ENCODE peak calls at places on chromosomes 1 and 21, in five cellular contexts. B is breast epithelium, M is IMR-90, H is mammary epithelial cell, K is body of pancreas. S is an unnamed sample.

GRCh38 chr1:240164742-240165141 is 73.1 kb downstream of the FMN2 start:
- DNase-seq in K (no peak), B (no peak), M (no peak), H (no peak), S (no peak)

GRCh38 chr1:43779805-43780403 is 72.6 kb downstream of the ST3GAL3 start:
- DNase-seq in M (no peak), H (no peak), K (no peak), B (no peak), S (no peak)

GRCh38 chr1:68174173-68175113 is 57.9 kb downstream of the WLS start:
- DNase-seq in B (no peak), M (peak), K (peak), H (peak), S (peak)

GRCh38 chr1:65332821-65333220 is 23.5 kb downstream of the DNAJC6 start:
- DNase-seq in M (no peak), H (no peak), K (no peak), B (no peak), S (no peak)

GRCh38 chr1:3625151-3625907 is 514 bp downstream of the TPRG1L start:
- DNase-seq in M (peak), B (no peak), K (peak), H (peak), S (peak)

GRCh38 chr1:169601096-169601881 is 15.0 kb upstream of the F5 start:
- DNase-seq in H (peak), B (no peak), K (no peak), M (peak), S (peak)

GRCh38 chr1:152047607-152047953 is 10.8 kb upstream of the S100A11 start:
- DNase-seq in H (peak), K (peak), B (peak), M (peak), S (peak)

GRCh38 chr21:26447932-26448331 is 125.2 kb downstream of the CYYR1 start:
- DNase-seq in K (no peak), B (no peak), H (no peak), M (no peak), S (peak)

GRCh38 chr1:93591833-93592635 is 89.6 kb downstream of the BCAR3 start:
- DNase-seq in M (no peak), B (no peak), K (peak), H (no peak), S (no peak)

GRCh38 chr1:77977989-77978292 is 931 bp downstream of the FUBP1 start:
- DNase-seq in H (no peak), M (no peak), B (no peak), K (no peak), S (no peak)

GRCh38 chr1:66217021-66217420 is 316.9 kb upstream of the SGIP1 start:
- DNase-seq in K (no peak), M (peak), H (peak), B (no peak), S (peak)

GRCh38 chr1:41742219-41742618 is 176.5 kb downstream of the HIVEP3 start:
- DNase-seq in B (no peak), H (no peak), M (peak), K (no peak), S (peak)

GRCh38 chr1:10508511-10508951 is 33.8 kb downstream of the PEX14 start:
- DNase-seq in B (no peak), K (no peak), M (peak), H (no peak), S (no peak)

GRCh38 chr1:2368053-2368744 is 23.2 kb downstream of the MORN1 start:
- DNase-seq in H (no peak), M (no peak), K (no peak), B (no peak), S (no peak)

GRCh38 chr1:66355756-66356155 is 178.2 kb upstream of the SGIP1 start:
- DNase-seq in B (no peak), M (no peak), K (no peak), H (no peak), S (no peak)

GRCh38 chr1:86375688-86376087 is 20.4 kb downstream of the ODF2L start:
- DNase-seq in H (no peak), M (no peak), B (no peak), K (no peak), S (no peak)

GRCh38 chr1:3409737-3410434 is 44.6 kb upstream of the ARHGEF16 start:
- DNase-seq in M (peak), B (peak), H (peak), K (peak), S (no peak)

GRCh38 chr1:43932786-43933385 is 715 bp upstream of the ARTN start:
- DNase-seq in K (no peak), H (peak), M (peak), B (no peak), S (peak)

DNA sequence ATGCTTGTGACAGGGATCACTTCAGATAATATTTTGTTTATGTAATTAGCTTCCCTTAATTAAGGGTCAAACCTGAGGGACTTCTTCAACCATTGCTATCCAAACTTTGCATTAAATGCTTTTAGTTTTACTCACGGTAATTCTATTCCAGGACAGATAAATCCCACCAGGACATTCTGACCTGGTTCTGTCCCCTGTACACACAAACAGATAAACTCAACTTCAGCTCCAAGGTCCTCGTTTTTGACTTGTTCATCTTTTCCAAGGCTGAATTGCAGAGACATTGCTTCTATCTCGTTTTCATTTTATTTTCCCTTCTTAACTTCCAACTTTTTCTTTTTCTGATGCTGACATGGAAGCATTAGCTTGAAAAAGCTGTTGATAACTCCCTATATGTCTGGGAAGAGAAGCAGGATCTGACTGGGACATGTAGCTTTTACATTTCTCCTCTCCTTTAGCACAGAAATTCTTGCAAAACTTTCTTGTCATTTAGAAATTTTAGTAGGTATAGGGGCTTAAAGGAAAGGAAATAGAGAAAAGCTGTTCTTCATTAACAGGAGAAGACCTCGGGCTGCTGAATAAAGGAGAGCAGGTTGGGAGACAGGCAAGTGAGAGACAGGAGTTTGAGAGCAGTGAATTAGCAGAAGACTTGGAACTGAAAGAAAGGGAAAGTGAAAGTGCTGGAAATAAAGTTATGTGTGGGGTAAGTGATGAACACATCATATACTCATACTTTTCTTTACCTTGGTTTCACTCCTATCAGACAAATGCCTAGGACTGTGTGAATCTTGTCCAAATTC is 231.7 kb upstream of the B3GALT2 start:
- DNase-seq in H (peak), K (no peak), B (no peak), M (peak), S (peak)
- H3K4me3 ChIP-seq in H (no peak), K (no peak), B (peak), M (peak), S (no peak)

DNA sequence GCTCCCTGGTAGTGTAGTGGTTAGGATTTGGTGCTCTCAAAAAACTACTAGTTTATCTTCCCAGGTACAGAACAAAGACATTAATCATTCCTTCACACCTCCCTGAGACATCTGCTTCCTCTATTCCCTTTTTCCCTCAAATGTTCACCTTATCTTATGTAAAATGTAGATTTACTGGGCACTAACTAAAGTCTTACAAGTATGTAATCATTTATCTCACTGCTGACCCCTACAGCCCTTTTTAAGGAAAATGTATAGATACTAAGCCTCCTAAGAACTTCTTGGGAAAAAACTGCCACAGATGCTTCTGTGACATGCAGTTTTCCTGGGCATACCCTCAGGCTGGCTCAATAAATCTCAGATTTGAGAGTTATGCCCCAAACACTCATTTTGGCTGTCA is 50.8 kb upstream of the NEK7 start:
- DNase-seq in K (no peak), H (no peak), B (no peak), M (no peak), S (no peak)
- TF ChIP-seq CTCF in K (no peak), H (no peak), B (no peak), M (no peak), S (no peak)

DNA sequence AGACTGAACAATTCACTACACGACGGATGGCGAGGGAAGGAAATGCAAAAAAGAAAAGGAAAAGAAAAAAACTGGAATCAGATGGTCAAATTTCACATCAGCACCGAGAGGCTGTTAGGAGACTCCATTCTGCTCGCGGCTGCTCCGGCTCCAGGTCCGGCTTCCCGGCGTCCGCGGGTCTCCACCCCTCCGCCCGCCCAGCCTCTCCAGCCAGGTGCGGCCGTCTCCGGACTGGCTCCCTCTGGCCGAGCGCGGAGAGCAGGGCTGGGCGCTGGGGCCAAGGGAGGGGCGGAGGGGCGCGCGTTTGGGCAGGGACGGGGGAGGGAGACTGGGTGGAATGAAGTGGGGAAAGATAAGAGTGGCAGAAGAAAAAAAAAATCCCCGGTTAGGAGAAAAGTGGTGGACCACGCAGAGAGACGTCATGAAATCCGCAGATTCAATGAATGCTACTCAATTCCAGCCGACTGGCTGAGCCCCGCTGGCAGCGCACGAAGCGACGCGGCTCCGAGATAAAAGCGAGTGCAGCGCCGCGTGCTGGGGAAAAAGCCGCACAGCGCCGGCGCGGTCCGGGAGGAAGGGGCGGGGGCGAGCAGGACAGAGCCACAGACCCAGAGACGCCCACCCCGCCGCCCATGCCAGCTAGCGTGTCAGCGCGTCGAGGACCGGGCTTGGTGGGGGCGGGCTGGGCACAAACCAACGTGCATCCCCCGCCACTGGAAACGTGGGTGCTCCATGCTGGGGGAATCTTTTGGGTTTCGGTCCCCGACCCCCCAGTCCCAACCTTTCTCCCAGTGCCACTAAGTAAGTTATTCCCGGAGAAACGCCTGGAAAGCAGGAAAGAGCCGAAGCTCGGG is at the start of gene KCNJ6:
- DNase-seq in B (no peak), H (peak), M (peak), K (peak), S (no peak)
- H3K4me3 ChIP-seq in B (peak), H (no peak), M (peak), K (no peak), S (no peak)

GRCh38 chr1:1021860-1022259 is 1.9 kb downstream of the AGRN start:
- DNase-seq in K (no peak), B (no peak), H (peak), M (peak), S (peak)

GRCh38 chr1:1021010-1021845 is 1.3 kb downstream of the AGRN start:
- DNase-seq in M (peak), B (peak), H (peak), K (peak), S (peak)

GRCh38 chr1:1020415-1021009 is 592 bp downstream of the AGRN start:
- DNase-seq in B (no peak), K (no peak), M (no peak), H (no peak), S (no peak)

GRCh38 chr1:1020000-1020404 is at the start of gene AGRN:
- DNase-seq in M (no peak), K (peak), H (peak), B (no peak), S (no peak)

DNA sequence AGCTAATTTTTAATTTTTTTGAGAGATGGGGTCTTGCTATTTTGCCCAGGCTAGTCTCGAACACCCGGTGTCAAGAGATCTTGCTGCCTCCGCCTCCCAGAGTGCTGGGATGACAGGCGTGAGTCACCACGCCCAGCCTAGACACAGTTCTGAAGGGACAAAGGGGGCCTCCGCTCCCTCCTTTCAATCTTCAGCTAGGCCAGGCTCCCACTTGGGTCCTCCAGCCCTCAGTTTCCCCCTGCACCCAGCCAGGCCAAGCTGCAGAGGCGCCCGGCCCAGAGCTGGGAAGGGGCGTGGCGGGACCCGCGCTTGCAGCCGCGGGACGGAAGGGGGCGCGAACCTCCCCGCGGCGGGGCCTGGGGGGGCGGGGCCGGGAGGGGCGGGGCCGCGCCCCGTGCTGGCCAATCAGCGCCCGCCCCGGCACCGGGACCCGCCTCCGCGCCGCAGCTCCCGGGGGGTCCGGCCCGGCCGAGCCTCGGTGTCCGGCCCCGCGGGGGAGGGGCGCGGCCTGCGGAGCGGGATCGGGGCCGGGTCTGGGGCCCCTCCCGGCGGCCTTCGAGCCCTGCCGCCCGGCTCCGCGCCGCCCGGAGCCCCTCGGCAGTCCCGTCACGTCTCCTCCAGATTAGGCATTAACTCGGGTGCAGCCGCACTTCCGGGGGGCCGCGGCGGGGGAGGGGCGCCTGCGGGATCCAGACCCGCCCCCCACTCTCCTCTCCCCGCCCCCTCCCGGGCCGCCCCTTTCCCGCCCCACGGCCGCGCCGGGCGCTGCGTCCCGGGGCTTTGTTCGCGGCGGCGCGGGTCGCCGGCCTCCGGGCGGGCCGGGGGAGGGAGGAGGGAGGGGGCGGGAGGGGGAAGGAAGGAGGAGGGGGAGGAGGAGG is 559 bp upstream of the AGRN start:
- DNase-seq in K (peak), H (peak), M (peak), B (peak), S (peak)
- TF ChIP-seq CTCF in K (peak), H (no peak), M (peak), B (no peak), S (peak)

S was measured in bronchial epithelial cell.